ENCODE peak calls at places on chromosomes 13 and 19, in nine cellular contexts. Q, I, B, A, N, Y, G, E and M are unnamed samples.
A peak's percentile ranks its signal among the peaks of the same experiment; 100 is the strongest.

GRCh38 chr19:34217952-34218817 is 36.2 kb upstream of the GARRE1 start:
- DNase-seq in N (no peak), Q (no peak), Y (no peak), G (no peak), E (no peak), I (no peak), A (no peak), B (no peak), M (peak; percentile 44)

GRCh38 chr13:96025283-96025682 is 27.9 kb downstream of the UGGT2 start:
- DNase-seq in A (no peak), N (no peak), I (no peak), G (no peak), Q (no peak), E (no peak), Y (no peak), B (no peak), M (no peak)

GRCh38 chr19:31351212-31352193 is 2.3 kb upstream of the TSHZ3 start:
- DNase-seq in G (peak; percentile 41), I (no peak), Y (peak; percentile 65), N (no peak), E (peak; percentile 46), B (no peak), A (no peak), Q (peak; percentile 88), M (peak; percentile 58)

GRCh38 chr13:48731957-48732569 is 78.3 kb downstream of the CYSLTR2 start:
- DNase-seq in Q (peak; percentile 86), N (peak; percentile 67), E (peak; percentile 2), G (peak; percentile 47), B (no peak), Y (peak; percentile 37), A (no peak), I (no peak), M (peak; percentile 53)

GRCh38 chr19:5627395-5627904 is 4.6 kb downstream of the SAFB start:
- DNase-seq in B (peak; percentile 36), Q (no peak), N (no peak), G (peak; percentile 60), A (no peak), Y (no peak), E (no peak), I (peak; percentile 66), M (no peak)

GRCh38 chr19:1102407-1103106 is 1.2 kb upstream of the GPX4 start:
- DNase-seq in E (no peak), N (no peak), G (peak; percentile 80), I (peak; percentile 85), Y (peak; percentile 83), A (no peak), B (no peak), Q (peak; percentile 82), M (peak; percentile 82)

GRCh38 chr13:24271611-24272451 is 37.5 kb upstream of the C1QTNF9 start:
- DNase-seq in E (no peak), N (peak; percentile 82), B (no peak), Q (peak; percentile 85), Y (peak; percentile 79), A (no peak), G (peak; percentile 94), I (peak; percentile 43), M (peak; percentile 86)

GRCh38 chr13:75486146-75486545 is 4.2 kb upstream of the TBC1D4 start:
- DNase-seq in E (peak; percentile 11), Q (no peak), B (no peak), I (no peak), A (no peak), Y (no peak), N (no peak), G (no peak), M (no peak)

GRCh38 chr13:32415019-32415418 is 12.9 kb downstream of the N4BP2L1 start:
- DNase-seq in N (no peak), I (no peak), B (no peak), A (no peak), E (peak; percentile 8), G (no peak), Q (no peak), Y (no peak), M (no peak)

GRCh38 chr19:35261356-35262100 is 7.2 kb upstream of the USF2 start:
- DNase-seq in B (peak; percentile 8), N (no peak), A (peak; percentile 3), Q (peak; percentile 41), E (no peak), G (peak; percentile 35), Y (no peak), I (no peak), M (peak; percentile 12)

GRCh38 chr19:16561382-16561781 is 10.8 kb downstream of the SLC35E1 start:
- DNase-seq in B (no peak), N (no peak), E (no peak), Q (no peak), A (no peak), I (no peak), G (no peak), Y (no peak), M (no peak)

GRCh38 chr19:55643003-55643732 is at the start of gene ZNF581:
- DNase-seq in N (peak; percentile 78), B (no peak), G (peak; percentile 83), E (peak; percentile 97), A (peak; percentile 72), Y (peak; percentile 74), I (peak; percentile 70), Q (peak; percentile 95), M (peak; percentile 74)

GRCh38 chr13:79497852-79498251 is 16.9 kb downstream of the NDFIP2 start:
- DNase-seq in A (no peak), Q (no peak), Y (no peak), N (no peak), I (no peak), E (no peak), B (no peak), G (no peak), M (no peak)

GRCh38 chr19:39802958-39803357 is 24.3 kb downstream of the LEUTX start:
- DNase-seq in Q (no peak), E (no peak), G (no peak), Y (no peak), A (no peak), N (no peak), B (no peak), I (no peak), M (no peak)

GRCh38 chr19:31574251-31574973 is 225.2 kb upstream of the TSHZ3 start:
- DNase-seq in B (no peak), A (no peak), E (no peak), N (no peak), I (no peak), Q (no peak), G (no peak), Y (no peak), M (no peak)

GRCh38 chr13:57030671-57031070 is 110.0 kb upstream of the PRR20A start:
- DNase-seq in Y (no peak), Q (no peak), N (no peak), E (no peak), G (no peak), B (no peak), A (no peak), I (no peak), M (no peak)

DNA sequence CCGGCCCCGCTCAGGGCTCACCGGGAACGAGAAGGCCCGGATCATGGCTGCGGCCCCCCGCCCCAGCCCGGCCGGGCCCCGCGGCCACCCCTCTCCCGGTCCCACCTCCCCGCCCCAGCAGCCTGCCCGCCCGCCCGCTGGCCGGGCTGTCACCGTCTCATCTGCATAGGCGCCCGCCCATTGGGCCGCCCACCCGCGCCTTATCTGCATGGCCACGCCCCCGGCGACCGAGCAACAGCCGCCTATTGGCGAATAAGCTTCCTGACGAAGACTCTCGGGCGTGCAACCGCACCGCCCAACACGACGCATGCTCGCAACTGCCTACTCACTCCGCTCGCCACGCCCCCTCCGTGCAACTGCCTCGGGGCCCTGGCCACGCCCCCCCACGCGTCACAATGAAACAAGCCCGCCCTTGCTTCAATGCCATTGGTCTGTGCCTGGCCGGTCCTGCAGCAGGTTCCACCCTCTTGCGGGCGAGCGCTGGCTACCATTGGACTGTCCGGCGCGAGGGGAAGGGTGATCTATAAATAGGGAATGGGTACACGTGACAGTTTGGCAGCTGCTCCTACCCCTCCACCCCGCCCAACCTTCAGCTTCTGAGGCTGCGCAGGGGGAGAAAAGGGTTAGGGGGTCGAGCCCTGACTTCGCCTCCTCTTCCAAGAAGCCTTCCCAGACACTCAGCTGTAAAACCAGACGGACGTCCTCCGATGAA is at the start of gene DACT3:
- DNase-seq in B (peak; percentile 100), Y (peak; percentile 100), I (peak; percentile 100), N (peak; percentile 100), Q (peak; percentile 99), E (peak; percentile 100), A (peak; percentile 100), G (peak; percentile 100), M (peak; percentile 100)
- TF ChIP-seq CTCF in B (no peak), Y (peak; percentile 20), I (no peak), N (peak; percentile 18), Q (no peak), E (no peak), A (peak; percentile 39), G (peak; percentile 11), M (no peak)

DNA sequence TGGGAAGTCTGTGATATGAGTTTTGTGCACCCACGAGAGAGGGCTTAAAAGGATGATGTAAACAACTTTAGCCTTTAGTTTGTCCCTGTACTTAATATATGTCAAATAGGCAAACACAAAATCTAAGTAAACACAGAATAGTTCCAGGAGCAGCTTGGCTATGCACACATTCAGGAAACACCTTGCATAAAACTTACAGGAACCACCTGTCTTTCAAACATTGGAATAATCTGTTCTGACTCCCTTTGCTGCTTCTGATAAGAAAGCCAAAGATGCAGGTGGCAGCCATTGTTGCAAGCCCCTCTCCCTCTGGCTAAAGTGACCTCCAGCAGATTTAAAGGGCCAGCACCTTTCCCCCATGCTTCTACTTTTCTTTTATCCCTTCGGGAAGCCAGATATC is 4.7 kb downstream of the EEF1AKMT1 start:
- DNase-seq in B (no peak), Y (no peak), A (no peak), E (no peak), G (no peak), Q (no peak), I (no peak), N (no peak), M (no peak)
- TF ChIP-seq POLR2A in B (no peak), Y (no peak), A (no peak), E (no peak), G (no peak), Q (no peak), I (no peak), N (no peak), M (no peak)

GRCh38 chr13:61954092-61954491 is 538.4 kb upstream of the PCDH20 start:
- DNase-seq in G (no peak), Y (no peak), Q (no peak), N (no peak), I (no peak), A (no peak), E (no peak), B (no peak), M (no peak)
- TF ChIP-seq CTCF in G (peak; percentile 9), Y (no peak), Q (peak; percentile 31), N (peak; percentile 40), I (no peak), A (no peak), E (peak; percentile 39), B (peak; percentile 20), M (peak; percentile 36)

DNA sequence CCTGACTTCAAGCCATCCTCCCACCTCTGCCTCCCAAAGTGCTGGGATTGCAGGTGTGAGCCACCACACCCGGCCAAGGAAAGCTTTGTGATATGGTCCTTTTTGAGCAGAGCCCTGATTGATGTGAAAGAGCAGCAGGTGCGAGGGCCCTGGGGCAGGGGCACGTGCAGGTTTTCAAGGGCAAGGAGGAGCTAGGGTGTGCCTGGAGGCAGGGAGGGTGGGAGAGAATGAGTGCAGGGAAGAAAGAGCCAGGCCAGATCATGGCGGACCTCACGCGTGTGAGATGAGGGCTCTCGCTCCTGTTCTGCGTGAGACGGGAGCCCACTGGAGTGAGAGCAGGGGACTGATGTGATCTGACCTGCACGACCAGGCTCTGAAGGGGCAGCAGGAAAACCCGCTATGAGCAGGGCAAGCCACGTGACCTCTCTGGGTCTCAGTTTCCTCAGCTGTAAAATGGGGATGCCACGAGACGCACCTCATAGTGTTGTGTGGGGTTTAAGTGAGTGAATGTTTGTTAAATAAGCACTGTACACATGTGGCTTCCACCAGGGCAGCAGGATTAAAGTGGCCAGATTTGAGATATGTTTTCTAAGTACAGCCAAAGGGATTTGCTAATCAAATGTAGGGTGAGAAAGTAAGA is 25.8 kb downstream of the FAAP24 start:
- DNase-seq in B (no peak), A (no peak), Q (no peak), I (no peak), G (no peak), Y (no peak), N (no peak), E (no peak), M (no peak)
- TF ChIP-seq POLR2A in B (no peak), A (no peak), Q (no peak), I (no peak), G (no peak), Y (no peak), N (no peak), E (no peak), M (no peak)